ENCODE peak calls at places on chromosomes 13 and 19, in four cellular contexts. Q is K562, D is GM12878, V is SK-N-SH. R is an unnamed sample.

GRCh38 chr13:46137627-46138026 is 32.8 kb upstream of the CPB2 start:
- DNase-seq in V (no peak), Q (no peak), D (no peak), R (no peak)

GRCh38 chr13:111336666-111337065 is 16.2 kb downstream of the TEX29 start:
- DNase-seq in Q (no peak), V (no peak), D (no peak), R (no peak)

GRCh38 chr13:113897966-113898365 is 34.1 kb upstream of the GAS6 start:
- DNase-seq in D (no peak), Q (no peak), V (no peak), R (no peak)

GRCh38 chr13:85536706-85537105 is 262.5 kb downstream of the SLITRK6 start:
- DNase-seq in V (no peak), Q (no peak), D (no peak), R (no peak)

GRCh38 chr13:32537580-32538233 is 888 bp downstream of the N4BP2L2 start:
- DNase-seq in Q (peak), D (no peak), V (no peak), R (peak)

GRCh38 chr13:30125422-30126073 is 181.8 kb downstream of the KATNAL1 start:
- DNase-seq in V (no peak), Q (no peak), D (no peak), R (no peak)

GRCh38 chr19:46493236-46494114 is 2.2 kb downstream of the PNMA8B start:
- DNase-seq in Q (no peak), D (no peak), V (peak), R (peak)

GRCh38 chr13:109803822-109804221 is 17.4 kb upstream of the IRS2 start:
- DNase-seq in V (no peak), D (no peak), Q (no peak), R (no peak)

GRCh38 chr13:21817878-21818277 is 147.0 kb downstream of the FGF9 start:
- DNase-seq in V (no peak), D (no peak), Q (no peak), R (no peak)

GRCh38 chr13:33771296-33771695 is 46.7 kb upstream of the RFC3 start:
- DNase-seq in V (no peak), Q (no peak), D (no peak), R (no peak)

GRCh38 chr19:9913237-9914000 is 22.9 kb downstream of the OLFM2 start:
- DNase-seq in Q (peak), V (peak), D (no peak), R (peak)

GRCh38 chr13:44498969-44499368 is 77.2 kb downstream of the TSC22D1 start:
- DNase-seq in Q (no peak), V (no peak), D (no peak), R (no peak)

GRCh38 chr13:111388851-111389500 is 68.5 kb downstream of the TEX29 start:
- DNase-seq in Q (no peak), D (no peak), V (no peak), R (no peak)

GRCh38 chr13:38733146-38733545 is 46.3 kb downstream of the FREM2 start:
- DNase-seq in Q (no peak), V (no peak), D (no peak), R (no peak)

GRCh38 chr19:46716013-46716671 is 772 bp downstream of the PRKD2 start:
- DNase-seq in V (peak), Q (peak), D (no peak), R (peak)

GRCh38 chr19:28582807-28583206 is 630.1 kb downstream of the UQCRFS1 start:
- DNase-seq in Q (no peak), V (no peak), D (no peak), R (no peak)

GRCh38 chr19:1105873-1106840 is 2.4 kb downstream of the GPX4 start:
- DNase-seq in D (no peak), V (no peak), Q (no peak), R (no peak)

GRCh38 chr13:41457589-41458186 is 338 bp downstream of the RGCC start:
- DNase-seq in Q (peak), V (peak), D (no peak), R (peak)

GRCh38 chr13:101611491-101612475 is 159.3 kb downstream of the ITGBL1 start:
- DNase-seq in V (no peak), Q (no peak), D (no peak), R (no peak)

GRCh38 chr19:13037161-13037560 is 41.9 kb downstream of the NFIX start:
- DNase-seq in D (no peak), Q (no peak), V (no peak), R (no peak)

GRCh38 chr19:48914181-48914580 is 14.1 kb downstream of the NUCB1 start:
- DNase-seq in D (no peak), V (no peak), Q (no peak), R (no peak)

GRCh38 chr13:51784097-51784496 is 19.9 kb downstream of the DHRS12 start:
- DNase-seq in Q (no peak), D (no peak), V (no peak), R (no peak)

GRCh38 chr13:101416181-101417042 is at the start of gene NALCN:
- DNase-seq in Q (no peak), V (peak), D (no peak), R (peak)

GRCh38 chr13:29654384-29654783 is 58.9 kb upstream of the SLC7A1 start:
- DNase-seq in Q (no peak), D (no peak), V (no peak), R (no peak)

GRCh38 chr19:2180114-2180513 is 16.4 kb downstream of the DOT1L start:
- DNase-seq in V (no peak), Q (no peak), D (no peak), R (no peak)

GRCh38 chr13:43269037-43269476 is 245.7 kb downstream of the DNAJC15 start:
- DNase-seq in D (no peak), V (no peak), Q (no peak), R (no peak)

GRCh38 chr13:37716395-37716794 is 117.8 kb upstream of the POSTN start:
- DNase-seq in Q (no peak), D (no peak), V (no peak), R (no peak)

GRCh38 chr19:30941591-30941990 is 407.6 kb downstream of the TSHZ3 start:
- DNase-seq in D (no peak), V (no peak), Q (no peak), R (no peak)

GRCh38 chr19:38206928-38207327 is 17.1 kb downstream of the DPF1 start:
- DNase-seq in D (no peak), Q (no peak), V (no peak), R (no peak)

GRCh38 chr13:27924529-27925141 is 4.8 kb downstream of the PDX1 start:
- DNase-seq in Q (no peak), D (no peak), V (no peak), R (peak)

GRCh38 chr19:43634877-43635560 is 4.6 kb downstream of the CADM4 start:
- DNase-seq in D (no peak), V (no peak), Q (no peak), R (no peak)

GRCh38 chr19:31516756-31517155 is 167.5 kb upstream of the TSHZ3 start:
- DNase-seq in Q (no peak), D (no peak), V (no peak), R (peak)

GRCh38 chr13:44050450-44051063 is 170.9 kb downstream of the LACC1 start:
- DNase-seq in Q (peak), V (peak), D (no peak), R (no peak)

GRCh38 chr19:17331254-17331558 is 3.4 kb downstream of the ANO8 start:
- DNase-seq in D (no peak), V (no peak), Q (no peak), R (no peak)
- TF ChIP-seq USF2 in D (no peak), V (no peak), Q (no peak), R (no peak)

GRCh38 chr13:39809466-39809865 is 154.0 kb downstream of the COG6 start:
- DNase-seq in Q (no peak), V (no peak), D (no peak), R (no peak)

GRCh38 chr13:39811051-39811450 is 155.6 kb downstream of the COG6 start:
- DNase-seq in V (no peak), D (no peak), Q (no peak), R (no peak)

GRCh38 chr13:39810091-39810877 is 154.8 kb downstream of the COG6 start:
- DNase-seq in Q (no peak), V (no peak), D (no peak), R (no peak)

GRCh38 chr13:39815345-39816111 is 160.1 kb downstream of the COG6 start:
- DNase-seq in Q (no peak), V (no peak), D (no peak), R (no peak)

DNA sequence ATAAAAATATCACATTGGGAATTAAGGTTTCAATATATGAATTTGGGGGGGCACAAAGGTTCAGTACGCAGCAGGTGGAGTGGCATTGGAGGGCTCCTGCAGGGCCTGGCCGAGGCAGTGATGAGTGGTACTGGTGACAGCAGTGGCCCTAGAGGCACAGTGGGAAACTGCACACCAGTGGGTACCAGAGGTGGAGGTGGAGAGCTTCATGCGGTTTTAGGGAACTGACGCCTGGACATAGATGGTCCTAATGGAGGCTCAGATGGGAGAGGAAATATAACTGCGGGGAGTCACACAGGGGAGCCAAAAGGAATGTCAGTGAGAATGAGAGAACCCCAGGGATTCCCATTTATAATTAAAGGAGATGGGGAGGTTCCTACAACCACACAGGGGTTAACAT is 156.2 kb downstream of the COG6 start:
- DNase-seq in V (no peak), D (no peak), Q (peak), R (no peak)
- TF ChIP-seq MAX in V (no peak), D (no peak), Q (no peak), R (no peak)

DNA sequence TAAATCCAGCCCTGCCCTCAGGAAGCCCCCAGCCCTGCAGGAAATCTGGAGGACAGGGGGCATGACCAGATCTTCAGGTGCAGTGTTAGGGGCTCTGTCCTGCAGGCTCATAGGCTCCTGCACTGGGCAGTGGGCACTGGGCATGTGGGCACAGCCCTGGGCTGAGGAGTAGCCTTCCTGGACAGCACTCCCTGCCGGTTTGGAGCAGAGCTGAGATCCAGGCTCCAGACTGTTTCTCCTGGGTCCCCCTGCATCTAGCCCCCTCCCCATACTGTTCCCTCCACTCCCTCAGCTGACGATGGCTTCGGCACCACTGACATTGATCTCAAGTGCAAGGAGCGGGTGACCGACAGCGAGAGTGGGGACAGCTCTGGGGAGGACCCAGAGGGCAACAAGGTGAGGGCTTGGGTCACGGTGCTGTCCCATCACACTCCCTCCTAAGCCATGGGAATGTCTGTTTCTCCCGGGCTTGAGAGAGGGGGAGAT is 12.3 kb upstream of the PRR19 start:
- DNase-seq in Q (no peak), V (no peak), D (no peak), R (no peak)
- TF ChIP-seq USF1 in Q (no peak), V (no peak), D (no peak), R (no peak)

DNA sequence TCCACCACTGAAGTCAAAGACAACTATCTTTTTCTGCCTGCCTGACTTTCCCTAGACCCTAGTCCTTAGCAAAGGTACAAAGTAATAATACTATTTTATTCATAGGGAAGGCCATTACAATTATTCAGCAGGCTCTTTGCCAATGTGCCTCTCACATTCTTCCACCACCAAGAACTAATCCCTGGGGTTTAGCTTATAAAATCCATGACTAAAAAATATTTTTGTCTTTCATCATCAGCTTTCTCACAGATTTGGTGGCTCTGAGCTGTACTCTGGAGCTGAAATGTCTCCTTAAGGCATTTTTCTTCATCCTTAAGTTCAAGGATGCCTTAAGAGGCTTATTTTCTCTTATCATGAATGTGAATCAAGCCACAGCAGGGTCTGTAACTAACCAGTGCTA is 96.1 kb downstream of the OXGR1 start:
- DNase-seq in V (no peak), D (no peak), Q (no peak), R (no peak)
- TF ChIP-seq USF2 in V (no peak), D (no peak), Q (no peak), R (no peak)